ENCODE peak calls at places on chromosomes 13 and 19, in six cellular contexts. C, V, O, F, K and L are unnamed samples.

GRCh38 chr13:111353508-111353907 is 33.1 kb downstream of the TEX29 start:
- DNase-seq in V (no peak), K (no peak), O (no peak), C (no peak), F (no peak), L (no peak)

GRCh38 chr13:50672025-50672424 is 171.5 kb downstream of the DLEU7 start:
- DNase-seq in V (peak; percentile 12), F (peak; percentile 52), K (no peak), O (no peak), C (peak; percentile 30), L (no peak)

GRCh38 chr19:3357731-3358391 is 8.5 kb upstream of the NFIC start:
- DNase-seq in O (peak; percentile 72), V (no peak), F (no peak), C (peak; percentile 45), K (no peak), L (no peak)

GRCh38 chr13:107582171-107582570 is 633.2 kb downstream of the LIG4 start:
- DNase-seq in C (no peak), K (no peak), V (no peak), O (no peak), F (no peak), L (no peak)

GRCh38 chr19:2391118-2391725 is 31.2 kb downstream of the TMPRSS9 start:
- DNase-seq in K (peak; percentile 66), F (peak; percentile 81), V (no peak), C (peak; percentile 84), O (peak; percentile 79), L (peak; percentile 88)

GRCh38 chr19:23283925-23284324 is 33.7 kb upstream of the ZNF724 start:
- DNase-seq in O (peak; percentile 88), F (peak; percentile 51), K (peak; percentile 18), C (peak; percentile 58), V (peak; percentile 47), L (peak; percentile 40)

GRCh38 chr13:26557051-26557392 is 461 bp upstream of the WASF3 start:
- DNase-seq in C (no peak), V (no peak), O (no peak), F (no peak), K (peak; percentile 8), L (no peak)

GRCh38 chr13:46728777-46729176 is 68.2 kb downstream of the ESD start:
- DNase-seq in F (no peak), C (peak; percentile 28), V (no peak), O (peak; percentile 78), K (no peak), L (no peak)

GRCh38 chr19:6103217-6103644 is 7.1 kb downstream of the RFX2 start:
- DNase-seq in K (no peak), F (no peak), O (no peak), V (peak; percentile 51), C (peak; percentile 96), L (no peak)

GRCh38 chr19:5580116-5580515 is 12.4 kb upstream of the TINCR start:
- DNase-seq in C (no peak), K (no peak), O (no peak), F (no peak), V (no peak), L (no peak)

GRCh38 chr13:43918636-43919035 is 38.9 kb downstream of the LACC1 start:
- DNase-seq in C (no peak), V (no peak), O (no peak), K (no peak), F (no peak), L (no peak)

GRCh38 chr19:1315470-1316166 is 29.9 kb downstream of the EFNA2 start:
- DNase-seq in O (peak; percentile 78), C (peak; percentile 75), F (peak; percentile 76), K (peak; percentile 18), V (peak; percentile 48), L (peak; percentile 34)

GRCh38 chr19:58361900-58362271 is 665 bp downstream of the ZNF497 start:
- DNase-seq in K (peak; percentile 46), F (peak; percentile 68), O (peak; percentile 64), C (no peak), V (no peak), L (no peak)

GRCh38 chr13:93279982-93280381 is 53.4 kb downstream of the GPC6 start:
- DNase-seq in K (no peak), F (no peak), O (peak; percentile 28), C (no peak), V (no peak), L (peak; percentile 16)

GRCh38 chr13:25886438-25887214 is 165.2 kb downstream of the SHISA2 start:
- DNase-seq in C (peak; percentile 42), O (no peak), K (no peak), F (peak; percentile 62), V (no peak), L (no peak)

GRCh38 chr19:31154021-31154420 is 195.2 kb downstream of the TSHZ3 start:
- DNase-seq in K (no peak), O (no peak), F (no peak), V (no peak), C (peak; percentile 24), L (no peak)

GRCh38 chr13:26983533-26984315 is 187.9 kb downstream of the USP12 start:
- DNase-seq in F (no peak), V (no peak), K (no peak), C (peak; percentile 39), O (no peak), L (no peak)

GRCh38 chr13:40536443-40537113 is 129.9 kb downstream of the FOXO1 start:
- DNase-seq in V (peak; percentile 9), K (no peak), O (no peak), C (no peak), F (peak; percentile 74), L (no peak)

GRCh38 chr13:50448535-50448981 is 394.9 kb downstream of the DLEU7 start:
- DNase-seq in C (no peak), K (no peak), V (no peak), O (no peak), F (no peak), L (no peak)

GRCh38 chr13:107864543-107865460 is 350.5 kb downstream of the LIG4 start:
- DNase-seq in F (peak; percentile 84), O (peak; percentile 90), C (peak; percentile 87), K (no peak), V (no peak), L (peak; percentile 53)

GRCh38 chr13:42354246-42355117 is 82.5 kb downstream of the AKAP11 start:
- DNase-seq in F (peak; percentile 15), C (peak; percentile 69), O (peak; percentile 19), K (no peak), V (no peak), L (no peak)

GRCh38 chr13:110712849-110713641 is 455 bp upstream of the ING1 start:
- DNase-seq in K (peak; percentile 99), C (peak; percentile 99), O (peak; percentile 98), F (peak; percentile 100), V (peak; percentile 99), L (peak; percentile 99)

GRCh38 chr19:31667106-31667505 is 317.9 kb upstream of the TSHZ3 start:
- DNase-seq in C (no peak), F (no peak), O (no peak), V (no peak), K (no peak), L (peak; percentile 23)

GRCh38 chr19:32896516-32897214 is 27.1 kb upstream of the SLC7A9 start:
- DNase-seq in V (no peak), K (no peak), C (no peak), F (no peak), O (no peak), L (no peak)

GRCh38 chr19:47019431-47020041 is at the start of gene NPAS1:
- DNase-seq in K (no peak), O (peak; percentile 59), C (peak; percentile 60), V (no peak), F (peak; percentile 19), L (no peak)

GRCh38 chr19:40461669-40462221 is 3.8 kb downstream of the BLVRB start:
- DNase-seq in K (no peak), O (no peak), C (no peak), F (no peak), V (no peak), L (no peak)

GRCh38 chr13:86426437-86426836 is 627.2 kb upstream of the SLITRK6 start:
- DNase-seq in K (no peak), C (no peak), F (no peak), V (no peak), O (no peak), L (no peak)

DNA sequence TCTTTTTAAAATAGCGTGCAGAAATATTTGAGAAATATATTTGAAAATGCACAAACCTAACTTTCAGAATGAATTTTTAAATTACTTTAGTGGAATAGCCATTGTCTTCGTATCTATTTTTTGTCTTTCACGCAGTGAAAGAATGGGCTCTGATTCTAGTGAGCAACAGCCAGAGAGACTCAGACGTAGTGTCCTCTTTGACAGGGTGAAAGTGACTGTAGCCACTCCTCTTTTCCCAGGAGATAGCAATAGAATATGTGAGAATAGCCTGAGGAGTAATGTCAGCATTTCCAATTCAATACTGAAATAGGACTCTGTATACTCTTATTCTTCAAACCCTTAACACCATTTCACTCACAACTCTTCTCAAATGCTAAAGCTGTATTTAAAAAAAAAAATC is 625.9 kb upstream of the SLITRK6 start:
- DNase-seq in O (peak; percentile 8), K (no peak), C (no peak), F (no peak), V (no peak), L (no peak)
- H3K9me2 ChIP-seq in O (no peaks in the 10 kb centered on the region), K (no peaks in the 10 kb centered on the region), C (no peaks in the 10 kb centered on the region), F (no peaks in the 10 kb centered on the region), V (peaks cover 5% of the 10 kb centered on the region), L (no peaks in the 10 kb centered on the region)

GRCh38 chr19:12055784-12056183 is 3.0 kb upstream of the ZNF878 start:
- DNase-seq in O (no peak), K (no peak), V (no peak), C (no peak), F (no peak), L (no peak)
- H2AFZ ChIP-seq in O (no peak overlapping the region), K (no peak overlapping the region), V (no peak overlapping the region), C (no peak overlapping the region), F (no peak overlapping the region), L (no peak overlapping the region)

DNA sequence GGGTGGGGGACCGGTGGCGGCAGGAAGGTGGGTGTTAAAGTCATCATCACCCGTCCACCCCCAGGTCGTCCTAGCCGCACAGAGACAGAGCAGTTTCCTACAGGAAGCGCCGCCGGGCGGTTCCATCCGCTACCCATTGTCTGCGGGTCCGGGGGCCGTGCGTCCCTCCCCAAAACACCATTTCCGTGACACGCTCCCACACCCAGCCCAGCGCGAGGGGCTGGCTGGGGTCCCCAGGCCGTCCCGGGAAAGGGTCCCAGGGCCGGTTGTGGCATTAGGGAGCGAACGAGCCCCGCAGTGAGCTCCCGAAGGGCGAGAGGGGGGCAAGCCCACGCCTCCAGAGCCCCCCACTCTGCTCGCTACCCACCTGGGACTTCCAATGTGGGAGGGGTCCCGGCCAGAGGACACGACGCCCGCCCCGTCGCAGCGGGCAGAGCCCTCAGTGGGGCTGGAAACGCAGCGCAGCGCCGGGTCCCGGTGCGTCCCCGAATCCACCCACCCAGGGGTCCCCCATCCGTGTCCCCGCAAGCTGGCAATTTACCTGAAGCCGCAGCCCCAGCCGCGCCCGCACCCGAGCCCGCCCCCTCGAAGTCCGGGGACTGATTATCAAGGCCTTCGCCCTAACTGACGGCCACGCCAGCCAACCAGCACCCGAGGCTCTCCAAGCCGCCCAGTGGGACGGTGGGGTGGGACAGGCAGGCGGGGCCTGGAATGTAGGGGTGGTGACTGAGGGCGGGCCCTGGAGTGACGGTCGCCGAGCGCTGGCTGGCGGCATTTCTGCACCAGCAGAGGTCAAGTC is at the start of gene KANK3:
- DNase-seq in C (peak; percentile 91), V (peak; percentile 96), O (peak; percentile 100), F (peak; percentile 94), K (peak; percentile 97), L (peak; percentile 94)
- TF ChIP-seq EZH2 in C (no peak), V (no peak), O (no peak), F (no peak), K (no peak), L (no peak)

DNA sequence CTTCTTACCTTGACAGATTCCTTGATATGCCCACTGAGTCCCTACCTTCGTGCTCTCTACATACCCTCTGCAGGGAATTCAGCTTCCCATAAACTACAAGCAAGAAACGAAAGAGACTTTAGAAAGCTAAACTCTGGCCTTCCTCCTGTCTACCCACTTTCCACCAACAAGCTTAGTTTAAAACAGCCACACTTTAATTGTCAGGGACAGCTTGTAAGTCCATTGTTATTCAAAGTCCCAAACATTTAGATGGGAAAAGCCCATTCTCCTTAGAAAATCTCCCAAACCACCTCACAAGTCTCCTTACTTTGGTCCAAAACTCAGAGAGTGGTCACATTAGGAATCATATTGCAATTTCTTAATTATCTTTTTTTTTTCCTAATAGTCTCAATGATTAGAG is 2695.8 kb downstream of the PCDH9 start:
- DNase-seq in K (no peak), C (no peak), O (peak; percentile 43), F (no peak), V (no peak), L (no peak)
- H3K9me2 ChIP-seq in K (no peaks in the 10 kb centered on the region), C (no peaks in the 10 kb centered on the region), O (no peaks in the 10 kb centered on the region), F (no peaks in the 10 kb centered on the region), V (no peaks in the 10 kb centered on the region), L (no peaks in the 10 kb centered on the region)